ENCODE peak calls at places on chromosomes 6 and 20, in eight cellular contexts. S, X, Y, J, Z, G, R and O are unnamed samples.

GRCh38 chr6:105199711-105200110 is 19.9 kb upstream of the POPDC3 start:
- DNase-seq in S (no peak), X (no peak), Y (no peak), J (no peak), Z (no peak), G (no peak), R (no peak), O (no peak)

GRCh38 chr6:170283212-170284081 is 7.4 kb downstream of the DLL1 start:
- DNase-seq in S (no peak), X (no peak), Y (peak; percentile 28), J (no peak), Z (no peak), G (no peak), R (no peak), O (no peak)

GRCh38 chr6:99458319-99458718 is 33.2 kb upstream of the PNISR start:
- DNase-seq in S (no peak), X (peak; percentile 18), Y (no peak), J (no peak), Z (peak; percentile 8), G (peak; percentile 32), R (no peak), O (no peak)

GRCh38 chr20:22471156-22471836 is 113.1 kb downstream of the FOXA2 start:
- DNase-seq in S (no peak), X (no peak), Y (no peak), J (no peak), Z (no peak), G (no peak), R (no peak), O (no peak)

GRCh38 chr6:111871725-111872520 is 1.3 kb downstream of the FYN start:
- DNase-seq in S (no peak), X (peak; percentile 38), Y (peak; percentile 72), J (peak; percentile 68), Z (peak; percentile 47), G (peak; percentile 62), R (no peak), O (peak; percentile 39)

GRCh38 chr20:23157741-23158140 is 71.6 kb upstream of the CD93 start:
- DNase-seq in S (no peak), X (no peak), Y (no peak), J (no peak), Z (no peak), G (no peak), R (no peak), O (no peak)

GRCh38 chr20:36506253-36506652 is 35.1 kb upstream of the MYL9 start:
- DNase-seq in S (no peak), X (peak; percentile 46), Y (no peak), J (no peak), Z (peak; percentile 24), G (no peak), R (no peak), O (no peak)

GRCh38 chr20:37270586-37271420 is 9.2 kb upstream of the GHRH start:
- DNase-seq in S (no peak), X (no peak), Y (no peak), J (no peak), Z (no peak), G (no peak), R (no peak), O (no peak)

GRCh38 chr20:5657190-5657872 is 92.9 kb upstream of the SHLD1 start:
- DNase-seq in S (no peak), X (peak; percentile 2), Y (no peak), J (no peak), Z (no peak), G (peak; percentile 97), R (no peak), O (no peak)

GRCh38 chr6:137820952-137821351 is 46.1 kb upstream of the TNFAIP3 start:
- DNase-seq in S (no peak), X (no peak), Y (no peak), J (no peak), Z (no peak), G (peak; percentile 33), R (no peak), O (no peak)

GRCh38 chr20:58900292-58900931 is 47.9 kb downstream of the GNAS start:
- DNase-seq in S (no peak), X (no peak), Y (no peak), J (no peak), Z (no peak), G (peak; percentile 19), R (no peak), O (no peak)

GRCh38 chr6:166932616-166933015 is 23.7 kb downstream of the RNASET2 start:
- DNase-seq in S (no peak), X (no peak), Y (no peak), J (no peak), Z (no peak), G (no peak), R (no peak), O (no peak)

GRCh38 chr6:90216081-90216977 is 80.3 kb downstream of the BACH2 start:
- DNase-seq in S (no peak), X (no peak), Y (no peak), J (no peak), Z (peak; percentile 39), G (peak; percentile 48), R (no peak), O (no peak)

GRCh38 chr20:43915209-43916072 is 789 bp downstream of the TOX2 start:
- DNase-seq in S (peak; percentile 23), X (no peak), Y (no peak), J (no peak), Z (peak; percentile 21), G (peak; percentile 58), R (no peak), O (no peak)

GRCh38 chr6:88650029-88650619 is 313.3 kb downstream of the RNGTT start:
- DNase-seq in S (no peak), X (no peak), Y (no peak), J (no peak), Z (no peak), G (peak; percentile 84), R (no peak), O (no peak)

GRCh38 chr6:48973486-48973885 is 489.6 kb downstream of the MMUT start:
- DNase-seq in S (no peak), X (no peak), Y (no peak), J (no peak), Z (no peak), G (no peak), R (no peak), O (no peak)

GRCh38 chr6:68238097-68238597 is 396.9 kb upstream of the ADGRB3 start:
- DNase-seq in S (no peak), X (no peak), Y (no peak), J (no peak), Z (no peak), G (no peak), R (no peak), O (no peak)